ENCODE peak calls at places on chromosome 9, in four cellular contexts. Q is H1, S is H9, H is mesendoderm. B is an unnamed sample.

GRCh38 chr9:82912639-82913038 is 150.3 kb downstream of the RASEF start:
- DNase-seq in Q (no peak), S (no peak), H (peak), B (no peak)

GRCh38 chr9:37990404-37991015 is 78.5 kb downstream of the SHB start:
- DNase-seq in H (no peak), S (no peak), Q (no peak), B (no peak)

GRCh38 chr9:112338561-112338960 is 5.1 kb upstream of the PTBP3 start:
- DNase-seq in S (no peak), H (no peak), Q (no peak), B (peak)

GRCh38 chr9:79774356-79774755 is 202.6 kb downstream of the TLE4 start:
- DNase-seq in Q (no peak), S (no peak), H (no peak), B (no peak)

GRCh38 chr9:81787747-81788632 is 98.6 kb upstream of the TLE1 start:
- DNase-seq in H (peak), Q (no peak), S (no peak), B (peak)

GRCh38 chr9:16002816-16003215 is 450.0 kb downstream of the CCDC171 start:
- DNase-seq in H (no peak), Q (no peak), S (no peak), B (peak)

GRCh38 chr9:35357116-35357515 is 132.8 kb upstream of the RUSC2 start:
- DNase-seq in H (no peak), S (no peak), Q (no peak), B (peak)

GRCh38 chr9:97243606-97244005 is 63.9 kb upstream of the CCDC180 start:
- DNase-seq in S (no peak), Q (no peak), H (no peak), B (no peak)

GRCh38 chr9:36802171-36802920 is 229.7 kb downstream of the MELK start:
- DNase-seq in H (peak), S (no peak), Q (no peak), B (peak)

GRCh38 chr9:89658931-89659330 is 54.1 kb downstream of the GADD45G start:
- DNase-seq in S (no peak), Q (no peak), H (no peak), B (no peak)

GRCh38 chr9:22623236-22623635 is 176.6 kb downstream of the DMRTA1 start:
- DNase-seq in S (no peak), H (no peak), Q (no peak), B (no peak)

GRCh38 chr9:113621309-113621791 is 157.8 kb downstream of the RGS3 start:
- DNase-seq in Q (no peak), S (no peak), H (peak), B (peak)

GRCh38 chr9:112050544-112051475 is 124.3 kb downstream of the SUSD1 start:
- DNase-seq in Q (no peak), H (no peak), S (no peak), B (peak)

GRCh38 chr9:108860354-108860753 is 1.7 kb upstream of the ACTL7A start:
- DNase-seq in Q (no peak), H (no peak), S (no peak), B (peak)

DNA sequence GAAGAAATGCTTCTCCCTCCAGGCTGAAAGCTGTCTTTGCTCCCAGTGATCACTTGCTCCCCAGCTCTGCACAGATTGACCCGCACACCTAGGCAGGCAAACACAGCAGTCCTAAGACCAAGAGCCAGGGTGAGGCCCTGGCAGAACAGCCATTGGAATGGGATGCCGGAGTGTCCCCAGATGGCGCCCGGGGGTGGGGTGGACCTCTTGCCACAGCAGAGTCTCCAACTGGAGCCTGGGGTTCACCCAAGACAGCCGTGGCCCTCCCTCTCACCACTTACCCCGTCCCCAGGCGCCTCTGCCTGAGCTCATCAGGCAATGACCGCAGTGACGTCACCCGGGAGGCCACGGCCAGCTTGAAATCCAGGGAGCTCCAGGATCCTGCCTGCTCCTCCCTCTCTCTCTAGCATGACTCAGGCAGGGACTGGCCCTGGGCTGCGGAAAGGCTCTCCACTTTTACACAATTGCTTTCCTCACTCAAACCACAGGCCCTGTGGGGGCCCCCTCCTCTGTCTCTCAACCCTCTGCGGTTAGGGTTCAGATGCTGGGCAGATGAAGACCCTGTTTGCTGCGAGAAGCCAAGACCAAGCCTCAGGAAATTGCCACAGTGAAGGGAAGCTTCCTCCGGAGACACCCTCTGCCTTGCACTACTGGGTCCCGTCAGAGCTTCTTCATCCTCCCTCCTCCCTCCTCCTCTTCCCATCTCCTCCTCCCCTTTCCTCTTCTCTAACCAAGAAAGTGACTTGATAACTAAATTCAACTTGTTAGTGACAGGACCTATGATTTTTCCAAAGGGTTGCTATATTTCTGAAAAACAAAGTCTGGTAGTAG is 24.3 kb upstream of the PTGES start:
- DNase-seq in Q (no peak), S (peak), H (peak), B (peak)
- H4K5ac ChIP-seq in Q (no peak), S (no peak), H (no peak), B (peak)

GRCh38 chr9:96026655-96027213 is 151.2 kb downstream of the ERCC6L2 start:
- DNase-seq in S (no peak), Q (no peak), H (no peak), B (no peak)
- H4K5ac ChIP-seq in S (no peak), Q (no peak), H (no peak), B (no peak)

DNA sequence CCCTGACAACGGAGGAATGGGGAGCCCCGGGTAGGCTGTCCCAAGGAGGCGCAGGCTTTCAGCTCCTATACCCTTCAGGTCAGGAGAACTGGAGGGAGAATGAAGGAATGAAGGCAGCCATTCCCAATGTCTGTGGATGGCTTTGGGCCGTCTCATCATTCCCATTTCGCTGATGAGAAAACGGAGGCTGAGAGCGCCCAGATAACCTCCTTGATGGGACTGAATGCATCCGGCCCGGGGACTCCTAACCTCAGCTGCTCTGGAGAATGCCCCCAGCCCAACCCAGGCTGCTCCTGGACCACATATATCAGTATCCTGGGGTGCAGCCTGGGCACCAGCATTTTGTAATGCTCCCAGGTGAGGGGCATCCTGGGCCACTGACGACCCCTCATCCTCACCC is 52.6 kb upstream of the RNU6ATAC start:
- DNase-seq in H (no peak), Q (no peak), S (no peak), B (no peak)
- H4K5ac ChIP-seq in H (no peak), Q (no peak), S (no peak), B (peak)

DNA sequence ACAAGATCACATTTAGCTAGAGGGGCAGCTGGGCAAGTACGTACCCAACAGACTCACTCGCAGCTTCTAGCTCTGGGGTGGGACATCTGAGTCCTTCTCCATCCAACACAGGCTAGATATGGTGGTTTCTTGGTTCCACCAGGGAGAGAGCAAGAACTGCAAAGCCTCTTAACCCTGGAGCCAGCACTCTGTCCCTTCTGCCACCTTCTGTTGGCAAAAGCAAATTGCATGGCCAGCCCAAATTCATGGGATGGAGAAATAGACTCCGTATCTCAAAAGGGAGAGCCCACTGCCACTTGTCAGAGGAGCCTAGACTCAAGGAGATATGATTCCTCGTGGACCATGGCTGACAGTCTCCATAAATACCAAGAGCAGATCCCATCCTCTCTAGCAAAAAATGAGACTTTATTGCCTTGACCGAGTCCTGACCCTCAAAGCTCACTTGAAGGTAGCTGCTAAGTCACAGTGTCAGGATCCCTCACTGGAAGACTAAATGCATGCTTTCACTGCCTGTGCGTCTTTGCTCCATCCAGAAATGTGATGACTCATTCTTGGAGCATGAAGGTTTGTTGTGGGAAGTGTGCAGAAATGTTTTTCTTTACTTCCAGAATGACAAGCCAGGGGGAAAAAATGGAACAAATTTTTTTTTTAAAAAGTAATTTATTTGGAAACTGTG is 28.8 kb upstream of the ROR2 start:
- DNase-seq in H (peak), S (peak), Q (no peak), B (peak)
- H4K5ac ChIP-seq in H (no peak), S (no peak), Q (no peak), B (no peak)

GRCh38 chr9:7983361-7983974 is 183.9 kb upstream of the DMAC1 start:
- DNase-seq in S (no peak), H (no peak), Q (no peak), B (no peak)

GRCh38 chr9:7982907-7983306 is 183.3 kb upstream of the DMAC1 start:
- DNase-seq in S (no peak), Q (no peak), H (no peak), B (no peak)

GRCh38 chr9:7980691-7981289 is 181.2 kb upstream of the DMAC1 start:
- DNase-seq in S (no peak), Q (no peak), H (peak), B (no peak)

GRCh38 chr9:7988644-7989280 is 189.2 kb upstream of the DMAC1 start:
- DNase-seq in S (no peak), Q (no peak), H (no peak), B (no peak)

GRCh38 chr9:7984713-7985112 is 185.1 kb upstream of the DMAC1 start:
- DNase-seq in H (no peak), S (no peak), Q (no peak), B (no peak)
- H4K5ac ChIP-seq in H (no peak), S (no peak), Q (no peak), B (no peak)

GRCh38 chr9:136646827-136647711 is 15.6 kb upstream of the EGFL7 start:
- DNase-seq in S (no peak), H (no peak), Q (no peak), B (no peak)
- H4K5ac ChIP-seq in S (no peak), H (no peak), Q (no peak), B (no peak)

B was measured in IMR-90.